ENCODE peak calls at places on chromosomes 2 and 18, in six cellular contexts. S, M, X, Q, R and C are unnamed samples.

GRCh38 chr2:119753041-119753929 is 6.4 kb upstream of the PTPN4 start:
- DNase-seq in S (peak; percentile 39), M (peak; percentile 72), X (no peak), Q (peak; percentile 43), R (peak; percentile 45), C (no peak)

GRCh38 chr2:223081789-223082188 is 29.8 kb downstream of the KCNE4 start:
- DNase-seq in S (no peak), M (no peak), X (no peak), Q (no peak), R (no peak), C (no peak)

GRCh38 chr2:157751462-157752058 is 122.9 kb upstream of the ACVR1C start:
- DNase-seq in S (no peak), M (peak; percentile 92), X (peak; percentile 7), Q (no peak), R (peak; percentile 92), C (no peak)

GRCh38 chr2:33746401-33746800 is 147.3 kb upstream of the FAM98A start:
- DNase-seq in S (no peak), M (no peak), X (no peak), Q (no peak), R (no peak), C (no peak)

GRCh38 chr2:74457549-74458131 is 598 bp upstream of the WBP1 start:
- DNase-seq in S (no peak), M (peak; percentile 76), X (peak; percentile 72), Q (no peak), R (peak; percentile 59), C (no peak)

GRCh38 chr2:112938904-112939303 is 27.9 kb downstream of the IL37 start:
- DNase-seq in S (no peak), M (peak; percentile 19), X (no peak), Q (no peak), R (peak; percentile 95), C (no peak)

GRCh38 chr18:73782405-73782804 is 365.2 kb downstream of the FBXO15 start:
- DNase-seq in S (no peak), M (no peak), X (no peak), Q (no peak), R (no peak), C (no peak)

GRCh38 chr2:157932480-157933205 is 56.5 kb upstream of the ACVR1 start:
- DNase-seq in S (no peak), M (no peak), X (no peak), Q (no peak), R (no peak), C (no peak)

GRCh38 chr2:97739020-97739892 is 25.9 kb downstream of the ZAP70 start:
- DNase-seq in S (no peak), M (no peak), X (no peak), Q (no peak), R (no peak), C (no peak)

GRCh38 chr2:78967294-78967693 is 58.2 kb upstream of the REG3G start:
- DNase-seq in S (no peak), M (no peak), X (no peak), Q (no peak), R (no peak), C (no peak)

GRCh38 chr18:49878567-49878966 is 65.2 kb upstream of the ACAA2 start:
- DNase-seq in S (no peak), M (no peak), X (no peak), Q (peak; percentile 3), R (peak; percentile 24), C (no peak)

GRCh38 chr2:66851449-66851872 is 416.5 kb downstream of the MEIS1 start:
- DNase-seq in S (peak; percentile 50), M (no peak), X (no peak), Q (peak; percentile 89), R (peak; percentile 76), C (no peak)

GRCh38 chr18:13589943-13590342 is 136.4 kb downstream of the FAM210A start:
- DNase-seq in S (no peak), M (no peak), X (no peak), Q (no peak), R (no peak), C (no peak)

GRCh38 chr2:144834954-144835633 is 315.2 kb upstream of the ZEB2 start:
- DNase-seq in S (peak; percentile 4), M (no peak), X (no peak), Q (peak; percentile 64), R (peak; percentile 71), C (no peak)

GRCh38 chr2:237205111-237205541 is 119.4 kb downstream of the COPS8 start:
- DNase-seq in S (no peak), M (no peak), X (no peak), Q (no peak), R (no peak), C (no peak)

GRCh38 chr2:11550302-11550701 is 16.5 kb downstream of the GREB1 start:
- DNase-seq in S (no peak), M (no peak), X (no peak), Q (no peak), R (no peak), C (no peak)